ENCODE peak calls at places on chromosomes 6 and 20, in five cellular contexts. G is OCI-LY7, I is GM23248, Z is SK-N-SH, W is neural progenitor cell. P is an unnamed sample. For H4K20me1, the result is how much of the 10 kb centered on the place peaks cover.

GRCh38 chr6:165231177-165231576 is 78.2 kb downstream of the C6orf118 start:
- DNase-seq in G (no peak), I (no peak), Z (no peak), W (no peak), P (no peak)

GRCh38 chr6:85751374-85752055 is 108.8 kb upstream of the SYNCRIP start:
- DNase-seq in G (no peak), I (no peak), Z (no peak), W (no peak), P (peak)

GRCh38 chr6:129104560-129104959 is 221.6 kb downstream of the LAMA2 start:
- DNase-seq in G (no peak), I (no peak), Z (no peak), W (no peak), P (no peak)

GRCh38 chr6:82040405-82041221 is 206.9 kb downstream of the IBTK start:
- DNase-seq in G (peak), I (peak), Z (peak), W (peak), P (peak)

GRCh38 chr6:33453361-33454008 is 891 bp upstream of the ZBTB9 start:
- DNase-seq in G (no peak), I (peak), Z (peak), W (no peak), P (no peak)

GRCh38 chr6:126632271-126632670 is 292.4 kb downstream of the CENPW start:
- DNase-seq in G (no peak), I (peak), Z (no peak), W (no peak), P (no peak)

GRCh38 chr20:20430066-20430465 is 62.2 kb downstream of the INSM1 start:
- DNase-seq in G (no peak), I (no peak), Z (no peak), W (no peak), P (no peak)

GRCh38 chr20:8388707-8389106 is 256.6 kb downstream of the PLCB1 start:
- DNase-seq in G (no peak), I (peak), Z (no peak), W (no peak), P (no peak)

GRCh38 chr6:76451926-76452709 is 379.7 kb upstream of the IMPG1 start:
- DNase-seq in G (no peak), I (no peak), Z (peak), W (no peak), P (no peak)

GRCh38 chr20:37276494-37277252 is 12.8 kb upstream of the MANBAL start:
- DNase-seq in G (peak), I (peak), Z (peak), W (no peak), P (peak)

GRCh38 chr6:45507156-45507555 is 129.4 kb upstream of the SUPT3H start:
- DNase-seq in G (no peak), I (no peak), Z (no peak), W (no peak), P (peak)

GRCh38 chr20:18012901-18013300 is 44.1 kb downstream of the MGME1 start:
- DNase-seq in G (no peak), I (no peak), Z (no peak), W (no peak), P (no peak)

GRCh38 chr6:109783245-109783990 is 92.3 kb downstream of the FIG4 start:
- DNase-seq in G (no peak), I (peak), Z (no peak), W (peak), P (peak)

GRCh38 chr6:157562997-157563396 is 182.0 kb downstream of the ZDHHC14 start:
- DNase-seq in G (no peak), I (no peak), Z (no peak), W (no peak), P (no peak)

GRCh38 chr6:3843379-3844096 is 5.6 kb upstream of the FAM50B start:
- DNase-seq in G (no peak), I (peak), Z (no peak), W (no peak), P (peak)

GRCh38 chr6:119517428-119517827 is 167.9 kb upstream of the MAN1A1 start:
- DNase-seq in G (peak), I (no peak), Z (no peak), W (no peak), P (no peak)

GRCh38 chr6:14074723-14075503 is 42.7 kb upstream of the CD83 start:
- DNase-seq in G (peak), I (peak), Z (peak), W (no peak), P (peak)

GRCh38 chr6:56522871-56523270 is 119.8 kb downstream of the DST start:
- DNase-seq in G (no peak), I (no peak), Z (no peak), W (no peak), P (no peak)

GRCh38 chr20:37630161-37630560 is 63.7 kb upstream of the CTNNBL1 start:
- DNase-seq in G (no peak), I (no peak), Z (peak), W (no peak), P (no peak)

GRCh38 chr20:43666376-43667328 is at the start of gene MYBL2:
- DNase-seq in G (peak), I (peak), Z (peak), W (peak), P (peak)

GRCh38 chr6:87172292-87172691 is 16.9 kb downstream of the ZNF292 start:
- DNase-seq in G (no peak), I (no peak), Z (no peak), W (peak), P (no peak)

GRCh38 chr6:100593522-100593921 is 128.8 kb upstream of the SIM1 start:
- DNase-seq in G (no peak), I (no peak), Z (no peak), W (no peak), P (no peak)

GRCh38 chr6:1498491-1499113 is 109.2 kb downstream of the FOXF2 start:
- DNase-seq in G (no peak), I (peak), Z (no peak), W (no peak), P (no peak)

GRCh38 chr6:168999392-168999791 is 254.3 kb downstream of the THBS2 start:
- DNase-seq in G (no peak), I (peak), Z (no peak), W (no peak), P (peak)

GRCh38 chr6:34131326-34132081 is 14.4 kb downstream of the GRM4 start:
- DNase-seq in G (no peak), I (no peak), Z (no peak), W (no peak), P (no peak)

GRCh38 chr20:62704341-62704948 is 4.2 kb upstream of the NTSR1 start:
- DNase-seq in G (no peak), I (peak), Z (peak), W (no peak), P (peak)

GRCh38 chr6:24738732-24739131 is 19.8 kb upstream of the C6orf62 start:
- DNase-seq in G (no peak), I (no peak), Z (no peak), W (no peak), P (no peak)

GRCh38 chr20:53811577-53811976 is 217.9 kb upstream of the ZNF217 start:
- DNase-seq in G (no peak), I (no peak), Z (no peak), W (no peak), P (no peak)

GRCh38 chr6:169829786-169830185 is 78.4 kb downstream of the ERMARD start:
- DNase-seq in G (no peak), I (no peak), Z (no peak), W (no peak), P (peak)

GRCh38 chr6:28794175-28795002 is 129.4 kb downstream of the TRIM27 start:
- DNase-seq in G (peak), I (peak), Z (no peak), W (peak), P (peak)

GRCh38 chr6:166341464-166341863 is 881 bp downstream of the SFT2D1 start:
- DNase-seq in G (peak), I (peak), Z (no peak), W (no peak), P (no peak)

GRCh38 chr20:37615507-37616425 is 78.1 kb upstream of the CTNNBL1 start:
- DNase-seq in G (peak), I (peak), Z (peak), W (peak), P (peak)

GRCh38 chr20:45359069-45359405 is 3.9 kb upstream of the SYS1 start:
- DNase-seq in G (no peak), I (peak), Z (no peak), W (no peak), P (no peak)

GRCh38 chr20:45579184-45579583 is at the start of gene WFDC8:
- DNase-seq in G (no peak), I (no peak), Z (no peak), W (no peak), P (no peak)

GRCh38 chr6:113328886-113329381 is 528.2 kb upstream of the MARCKS start:
- DNase-seq in G (no peak), I (peak), Z (no peak), W (no peak), P (no peak)

GRCh38 chr20:37920679-37921322 is 17.9 kb downstream of the VSTM2L start:
- DNase-seq in G (no peak), I (no peak), Z (peak), W (no peak), P (no peak)

GRCh38 chr6:37058084-37058586 is 52.7 kb downstream of the FGD2 start:
- DNase-seq in G (no peak), I (peak), Z (no peak), W (no peak), P (peak)

GRCh38 chr6:33200234-33201146 is at the start of the genes RXRB and SLC39A7:
- DNase-seq in G (peak), I (peak), Z (peak), W (peak), P (peak)

GRCh38 chr20:50533464-50533863 is 23.3 kb downstream of the PTPN1 start:
- DNase-seq in G (no peak), I (no peak), Z (no peak), W (no peak), P (no peak)

GRCh38 chr20:50533061-50533460 is 22.9 kb downstream of the PTPN1 start:
- DNase-seq in G (no peak), I (peak), Z (no peak), W (no peak), P (peak)

GRCh38 chr20:50536333-50536732 is 26.1 kb downstream of the PTPN1 start:
- DNase-seq in G (no peak), I (no peak), Z (no peak), W (peak), P (no peak)

GRCh38 chr20:50535162-50535561 is 25.0 kb downstream of the PTPN1 start:
- DNase-seq in G (no peak), I (no peak), Z (no peak), W (no peak), P (no peak)

DNA sequence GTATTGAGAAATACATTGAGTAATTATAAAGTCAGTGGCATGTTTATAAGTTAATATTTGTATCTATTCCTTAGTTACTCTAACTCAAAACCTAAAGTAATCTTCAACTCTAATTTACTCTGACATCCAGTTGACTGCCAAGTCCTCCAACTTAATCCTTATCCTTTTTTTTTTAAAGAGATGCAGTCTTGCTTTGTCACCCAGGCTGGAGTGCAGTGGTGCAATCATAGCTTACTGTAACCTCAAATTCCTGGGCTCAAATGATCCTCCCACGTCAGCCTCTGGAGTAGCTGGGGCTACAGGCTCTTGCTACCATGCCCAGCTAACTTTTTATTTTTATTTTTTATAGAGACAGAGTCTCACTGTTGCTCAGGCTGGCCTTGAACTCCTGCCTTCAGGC is 24.4 kb downstream of the PTPN1 start:
- DNase-seq in G (no peak), I (peak), Z (no peak), W (no peak), P (no peak)
- TF ChIP-seq EZH2phosphoT487 in G (no peak), I (no peak), Z (no peak), W (no peak), P (no peak)

DNA sequence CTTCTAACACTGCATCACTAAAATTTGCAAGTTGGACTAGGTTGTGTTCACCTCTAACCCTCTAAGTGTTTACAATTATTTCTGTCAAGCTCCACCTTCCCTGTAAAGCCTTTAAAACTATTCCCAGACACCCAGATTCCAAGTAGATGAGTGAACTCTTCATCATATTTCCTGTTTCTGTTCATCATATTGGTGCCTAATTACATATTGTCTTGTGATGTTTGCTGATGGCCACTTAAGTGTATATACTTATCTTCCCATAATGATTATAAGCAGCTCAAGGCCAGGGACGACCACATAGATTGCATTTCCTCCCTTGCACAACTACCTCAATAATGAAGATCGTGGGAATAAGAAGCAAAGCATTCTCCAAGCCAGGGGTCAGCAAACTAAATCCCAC is 16.8 kb downstream of the TNFRSF21 start:
- DNase-seq in G (no peak), I (peak), Z (no peak), W (no peak), P (peak)
- H4K20me1 ChIP-seq in G (under half), I (under half), Z (under half), W (under half), P (half or more)

GRCh38 chr6:12066297-12066696 is 54.2 kb downstream of the HIVEP1 start:
- DNase-seq in G (no peak), I (no peak), Z (no peak), W (no peak), P (no peak)
- TF ChIP-seq EZH2phosphoT487 in G (no peak), I (no peak), Z (no peak), W (no peak), P (no peak)

GRCh38 chr6:108626777-108627176 is 66.1 kb downstream of the FOXO3 start:
- DNase-seq in G (no peak), I (no peak), Z (no peak), W (no peak), P (no peak)
- H4K20me1 ChIP-seq in G (under half), I (under half), Z (half or more), W (under half), P (under half)

GRCh38 chr20:635609-636338 is 17.2 kb downstream of the SRXN1 start:
- DNase-seq in G (no peak), I (no peak), Z (no peak), W (no peak), P (peak)

GRCh38 chr20:631091-631490 is 21.0 kb upstream of the TCF15 start:
- DNase-seq in G (no peak), I (no peak), Z (no peak), W (no peak), P (no peak)

GRCh38 chr20:635028-635427 is 18.0 kb downstream of the SRXN1 start:
- DNase-seq in G (no peak), I (no peak), Z (no peak), W (no peak), P (no peak)

GRCh38 chr20:637559-637958 is 15.4 kb downstream of the SRXN1 start:
- DNase-seq in G (no peak), I (no peak), Z (no peak), W (no peak), P (no peak)

GRCh38 chr20:634526-634925 is 18.5 kb downstream of the SRXN1 start:
- DNase-seq in G (no peak), I (no peak), Z (peak), W (peak), P (no peak)
- TF ChIP-seq EZH2phosphoT487 in G (no peak), I (no peak), Z (no peak), W (no peak), P (no peak)

DNA sequence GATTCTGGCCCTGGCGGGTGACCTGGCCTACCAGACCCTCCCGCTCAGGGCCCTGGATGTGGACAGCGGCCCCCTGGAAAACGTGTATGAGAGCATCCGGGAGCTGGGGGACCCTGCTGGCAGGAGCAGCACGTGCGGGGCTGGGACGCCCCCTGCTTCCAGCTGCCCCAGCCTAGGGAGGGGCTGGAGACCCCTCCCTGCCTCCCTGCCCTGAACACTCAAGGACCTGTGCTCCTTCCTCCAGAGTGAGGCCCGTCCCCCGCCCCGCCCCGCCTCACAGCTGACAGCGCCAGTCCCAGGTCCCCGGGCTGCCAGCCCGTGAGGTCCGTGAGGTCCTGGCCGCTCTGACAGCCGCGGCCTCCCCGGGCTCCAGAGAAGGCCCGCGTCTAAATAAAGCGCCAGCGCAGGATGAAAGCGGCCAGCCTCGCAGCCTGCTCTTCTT is 868 bp upstream of the SLC2A4RG start:
- DNase-seq in G (peak), I (peak), Z (peak), W (peak), P (no peak)
- H4K20me1 ChIP-seq in G (under half), I (under half), Z (under half), W (half or more), P (under half)

P was measured in PC-3.